ENCODE peak calls at places on chromosomes 11 and 22, in nine cellular contexts. One of them, this sample, is unnamed.

GRCh38 chr22:19554834-19555404 is 30.7 kb upstream of the CLDN5 start:
- DNase-seq in kidney: no peak
- DNase-seq in IMR-90: peak
- DNase-seq in CD4-positive, alpha-beta memory T cell: no peak
- DNase-seq in aorta: no peak
- DNase-seq in astrocyte of the cerebellum: no peak
- DNase-seq in lung: no peak
- DNase-seq in neuronal stem cell: peak
- DNase-seq in brain microvascular endothelial cell: peak
- DNase-seq in this sample: no peak

GRCh38 chr11:86800076-86800955 is at the start of gene PRSS23:
- DNase-seq in kidney: peak
- DNase-seq in IMR-90: peak
- DNase-seq in CD4-positive, alpha-beta memory T cell: no peak
- DNase-seq in aorta: peak
- DNase-seq in astrocyte of the cerebellum: no peak
- DNase-seq in lung: peak
- DNase-seq in neuronal stem cell: peak
- DNase-seq in brain microvascular endothelial cell: no peak
- DNase-seq in this sample: peak

GRCh38 chr11:35424157-35424945 is 5.0 kb upstream of the SLC1A2 start:
- DNase-seq in kidney: no peak
- DNase-seq in IMR-90: peak
- DNase-seq in CD4-positive, alpha-beta memory T cell: no peak
- DNase-seq in aorta: no peak
- DNase-seq in astrocyte of the cerebellum: no peak
- DNase-seq in lung: no peak
- DNase-seq in neuronal stem cell: no peak
- DNase-seq in brain microvascular endothelial cell: no peak
- DNase-seq in this sample: no peak

GRCh38 chr22:42202669-42203068 is 67.8 kb downstream of the TCF20 start:
- DNase-seq in kidney: no peak
- DNase-seq in IMR-90: peak
- DNase-seq in CD4-positive, alpha-beta memory T cell: peak
- DNase-seq in aorta: no peak
- DNase-seq in astrocyte of the cerebellum: peak
- DNase-seq in lung: no peak
- DNase-seq in neuronal stem cell: no peak
- DNase-seq in brain microvascular endothelial cell: peak
- DNase-seq in this sample: peak

GRCh38 chr22:18001040-18001893 is 23.1 kb downstream of the MICAL3 start:
- DNase-seq in kidney: peak
- DNase-seq in IMR-90: peak
- DNase-seq in CD4-positive, alpha-beta memory T cell: peak
- DNase-seq in aorta: peak
- DNase-seq in astrocyte of the cerebellum: peak
- DNase-seq in lung: peak
- DNase-seq in neuronal stem cell: peak
- DNase-seq in brain microvascular endothelial cell: peak
- DNase-seq in this sample: peak

GRCh38 chr11:76861490-76861953 is 804 bp downstream of the ACER3 start:
- DNase-seq in kidney: no peak
- DNase-seq in IMR-90: no peak
- DNase-seq in CD4-positive, alpha-beta memory T cell: no peak
- DNase-seq in aorta: no peak
- DNase-seq in astrocyte of the cerebellum: no peak
- DNase-seq in lung: no peak
- DNase-seq in neuronal stem cell: no peak
- DNase-seq in brain microvascular endothelial cell: no peak
- DNase-seq in this sample: no peak

GRCh38 chr11:8926236-8926635 is 6.5 kb downstream of the C11orf16 start:
- DNase-seq in kidney: no peak
- DNase-seq in IMR-90: no peak
- DNase-seq in CD4-positive, alpha-beta memory T cell: no peak
- DNase-seq in aorta: no peak
- DNase-seq in astrocyte of the cerebellum: no peak
- DNase-seq in lung: no peak
- DNase-seq in neuronal stem cell: no peak
- DNase-seq in brain microvascular endothelial cell: no peak
- DNase-seq in this sample: no peak

GRCh38 chr22:19843857-19844422 is 10.7 kb downstream of the GNB1L start:
- DNase-seq in kidney: peak
- DNase-seq in IMR-90: no peak
- DNase-seq in CD4-positive, alpha-beta memory T cell: no peak
- DNase-seq in aorta: no peak
- DNase-seq in astrocyte of the cerebellum: no peak
- DNase-seq in lung: no peak
- DNase-seq in neuronal stem cell: no peak
- DNase-seq in brain microvascular endothelial cell: no peak
- DNase-seq in this sample: no peak

GRCh38 chr11:126318642-126319373 is 14.9 kb downstream of the DCPS start:
- DNase-seq in kidney: no peak
- DNase-seq in IMR-90: peak
- DNase-seq in CD4-positive, alpha-beta memory T cell: no peak
- DNase-seq in aorta: peak
- DNase-seq in astrocyte of the cerebellum: peak
- DNase-seq in lung: peak
- DNase-seq in neuronal stem cell: no peak
- DNase-seq in brain microvascular endothelial cell: peak
- DNase-seq in this sample: no peak

GRCh38 chr11:86596861-86597632 is 75.4 kb downstream of the ME3 start:
- DNase-seq in kidney: no peak
- DNase-seq in IMR-90: peak
- DNase-seq in CD4-positive, alpha-beta memory T cell: no peak
- DNase-seq in aorta: peak
- DNase-seq in astrocyte of the cerebellum: no peak
- DNase-seq in lung: no peak
- DNase-seq in neuronal stem cell: no peak
- DNase-seq in brain microvascular endothelial cell: peak
- DNase-seq in this sample: no peak

GRCh38 chr22:40434745-40435144 is 64.4 kb downstream of the SGSM3 start:
- DNase-seq in kidney: no peak
- DNase-seq in IMR-90: no peak
- DNase-seq in CD4-positive, alpha-beta memory T cell: no peak
- DNase-seq in aorta: no peak
- DNase-seq in astrocyte of the cerebellum: no peak
- DNase-seq in lung: no peak
- DNase-seq in neuronal stem cell: no peak
- DNase-seq in brain microvascular endothelial cell: no peak
- DNase-seq in this sample: no peak

GRCh38 chr22:38317995-38318715 is 922 bp upstream of the CSNK1E start:
- DNase-seq in kidney: peak
- DNase-seq in IMR-90: peak
- DNase-seq in CD4-positive, alpha-beta memory T cell: no peak
- DNase-seq in aorta: peak
- DNase-seq in astrocyte of the cerebellum: peak
- DNase-seq in lung: peak
- DNase-seq in neuronal stem cell: no peak
- DNase-seq in brain microvascular endothelial cell: peak
- DNase-seq in this sample: no peak

GRCh38 chr11:84981296-84981695 is 645.8 kb downstream of the DLG2 start:
- DNase-seq in kidney: no peak
- DNase-seq in IMR-90: no peak
- DNase-seq in CD4-positive, alpha-beta memory T cell: no peak
- DNase-seq in aorta: no peak
- DNase-seq in astrocyte of the cerebellum: no peak
- DNase-seq in lung: no peak
- DNase-seq in neuronal stem cell: no peak
- DNase-seq in brain microvascular endothelial cell: peak
- DNase-seq in this sample: no peak
- H3K4me3 ChIP-seq in kidney: no peak
- H3K4me3 ChIP-seq in IMR-90: no peak
- H3K4me3 ChIP-seq in CD4-positive, alpha-beta memory T cell: no peak
- H3K4me3 ChIP-seq in aorta: no peak
- H3K4me3 ChIP-seq in astrocyte of the cerebellum: no peak
- H3K4me3 ChIP-seq in lung: no peak
- H3K4me3 ChIP-seq in neuronal stem cell: no peak
- H3K4me3 ChIP-seq in brain microvascular endothelial cell: no peak
- H3K4me3 ChIP-seq in this sample: no peak

GRCh38 chr11:1478544-1478943 is 8.0 kb downstream of the MOB2 start:
- DNase-seq in kidney: no peak
- DNase-seq in IMR-90: no peak
- DNase-seq in CD4-positive, alpha-beta memory T cell: no peak
- DNase-seq in aorta: peak
- DNase-seq in astrocyte of the cerebellum: no peak
- DNase-seq in lung: no peak
- DNase-seq in neuronal stem cell: no peak
- DNase-seq in brain microvascular endothelial cell: no peak
- DNase-seq in this sample: no peak
- H3K4me3 ChIP-seq in kidney: no peak
- H3K4me3 ChIP-seq in IMR-90: no peak
- H3K4me3 ChIP-seq in CD4-positive, alpha-beta memory T cell: no peak
- H3K4me3 ChIP-seq in aorta: no peak
- H3K4me3 ChIP-seq in astrocyte of the cerebellum: no peak
- H3K4me3 ChIP-seq in lung: no peak
- H3K4me3 ChIP-seq in neuronal stem cell: no peak
- H3K4me3 ChIP-seq in brain microvascular endothelial cell: no peak
- H3K4me3 ChIP-seq in this sample: no peak

DNA sequence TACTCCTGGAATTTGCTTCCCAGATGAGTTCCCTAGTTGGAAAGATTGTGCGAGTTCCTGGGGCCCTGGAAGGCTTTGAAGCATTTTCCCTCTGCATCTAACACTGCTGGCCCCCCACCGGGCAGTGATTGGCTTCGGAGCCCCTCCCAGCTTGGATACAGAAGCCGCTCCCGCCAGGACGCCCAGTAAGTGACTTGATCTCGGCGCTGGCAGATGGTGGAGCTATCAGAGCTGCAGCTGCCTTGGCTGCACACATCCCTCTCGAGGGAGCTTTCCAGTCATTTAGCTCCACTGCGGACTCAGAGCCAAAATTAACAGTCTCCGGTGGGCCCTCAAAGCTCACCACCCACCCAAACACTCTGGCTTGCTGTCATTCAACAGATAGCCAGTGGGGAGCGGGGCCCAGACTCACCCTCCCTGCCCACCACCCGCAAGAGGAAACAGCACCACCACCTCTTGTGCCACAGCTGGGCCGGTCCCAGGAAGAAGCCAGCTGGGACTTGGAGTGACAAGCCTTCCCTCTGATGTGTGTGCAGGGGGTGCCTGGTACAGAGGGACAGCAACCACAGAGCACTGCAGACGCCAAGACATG is 162.3 kb downstream of the TRIM29 start:
- DNase-seq in kidney: no peak
- DNase-seq in IMR-90: no peak
- DNase-seq in CD4-positive, alpha-beta memory T cell: no peak
- DNase-seq in aorta: no peak
- DNase-seq in astrocyte of the cerebellum: no peak
- DNase-seq in lung: no peak
- DNase-seq in neuronal stem cell: peak
- DNase-seq in brain microvascular endothelial cell: no peak
- DNase-seq in this sample: no peak
- H3K4me3 ChIP-seq in kidney: no peak
- H3K4me3 ChIP-seq in IMR-90: no peak
- H3K4me3 ChIP-seq in CD4-positive, alpha-beta memory T cell: no peak
- H3K4me3 ChIP-seq in aorta: no peak
- H3K4me3 ChIP-seq in astrocyte of the cerebellum: no peak
- H3K4me3 ChIP-seq in lung: no peak
- H3K4me3 ChIP-seq in neuronal stem cell: no peak
- H3K4me3 ChIP-seq in brain microvascular endothelial cell: no peak
- H3K4me3 ChIP-seq in this sample: no peak

GRCh38 chr11:111766834-111767142 is 599 bp upstream of the PPP2R1B start:
- DNase-seq in kidney: no peak
- DNase-seq in IMR-90: no peak
- DNase-seq in CD4-positive, alpha-beta memory T cell: no peak
- DNase-seq in aorta: no peak
- DNase-seq in astrocyte of the cerebellum: no peak
- DNase-seq in lung: no peak
- DNase-seq in neuronal stem cell: no peak
- DNase-seq in brain microvascular endothelial cell: no peak
- DNase-seq in this sample: no peak
- H3K4me3 ChIP-seq in kidney: peak
- H3K4me3 ChIP-seq in IMR-90: peak
- H3K4me3 ChIP-seq in CD4-positive, alpha-beta memory T cell: peak
- H3K4me3 ChIP-seq in aorta: peak
- H3K4me3 ChIP-seq in astrocyte of the cerebellum: peak
- H3K4me3 ChIP-seq in lung: peak
- H3K4me3 ChIP-seq in neuronal stem cell: peak
- H3K4me3 ChIP-seq in brain microvascular endothelial cell: peak
- H3K4me3 ChIP-seq in this sample: peak

GRCh38 chr11:47863893-47864430 is 15.8 kb upstream of the NUP160 start:
- DNase-seq in kidney: no peak
- DNase-seq in IMR-90: no peak
- DNase-seq in CD4-positive, alpha-beta memory T cell: no peak
- DNase-seq in aorta: no peak
- DNase-seq in astrocyte of the cerebellum: no peak
- DNase-seq in lung: no peak
- DNase-seq in neuronal stem cell: no peak
- DNase-seq in brain microvascular endothelial cell: no peak
- DNase-seq in this sample: no peak

GRCh38 chr11:47863189-47863892 is 15.2 kb upstream of the NUP160 start:
- DNase-seq in kidney: no peak
- DNase-seq in IMR-90: peak
- DNase-seq in CD4-positive, alpha-beta memory T cell: peak
- DNase-seq in aorta: no peak
- DNase-seq in astrocyte of the cerebellum: peak
- DNase-seq in lung: no peak
- DNase-seq in neuronal stem cell: no peak
- DNase-seq in brain microvascular endothelial cell: peak
- DNase-seq in this sample: no peak

GRCh38 chr11:47867821-47868220 is 19.7 kb upstream of the NUP160 start:
- DNase-seq in kidney: no peak
- DNase-seq in IMR-90: peak
- DNase-seq in CD4-positive, alpha-beta memory T cell: no peak
- DNase-seq in aorta: no peak
- DNase-seq in astrocyte of the cerebellum: no peak
- DNase-seq in lung: no peak
- DNase-seq in neuronal stem cell: no peak
- DNase-seq in brain microvascular endothelial cell: no peak
- DNase-seq in this sample: no peak

GRCh38 chr11:47861762-47862161 is 13.6 kb upstream of the NUP160 start:
- DNase-seq in kidney: no peak
- DNase-seq in IMR-90: peak
- DNase-seq in CD4-positive, alpha-beta memory T cell: no peak
- DNase-seq in aorta: no peak
- DNase-seq in astrocyte of the cerebellum: no peak
- DNase-seq in lung: no peak
- DNase-seq in neuronal stem cell: no peak
- DNase-seq in brain microvascular endothelial cell: peak
- DNase-seq in this sample: no peak

DNA sequence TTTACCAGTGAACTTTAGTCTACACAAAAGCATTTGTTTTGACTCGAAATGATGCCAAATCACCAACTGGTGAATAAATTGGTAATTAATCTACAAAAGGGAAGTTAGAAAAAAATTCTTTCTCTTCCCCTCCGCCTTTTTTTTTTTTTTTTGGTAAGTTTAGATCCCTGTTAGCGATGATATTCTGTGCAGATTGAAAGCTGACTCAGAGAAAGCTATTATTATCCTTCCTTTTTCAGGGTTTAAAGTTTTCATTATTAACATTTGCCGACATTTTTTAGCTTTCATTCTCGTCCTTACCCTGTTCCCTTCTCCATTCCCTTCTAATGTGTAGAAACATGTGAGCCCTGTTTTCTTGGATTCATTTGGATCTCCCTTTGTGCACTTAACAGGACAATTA is 16.8 kb upstream of the NUP160 start:
- DNase-seq in kidney: no peak
- DNase-seq in IMR-90: no peak
- DNase-seq in CD4-positive, alpha-beta memory T cell: no peak
- DNase-seq in aorta: no peak
- DNase-seq in astrocyte of the cerebellum: no peak
- DNase-seq in lung: no peak
- DNase-seq in neuronal stem cell: no peak
- DNase-seq in brain microvascular endothelial cell: no peak
- DNase-seq in this sample: no peak
- H3K4me3 ChIP-seq in kidney: no peak
- H3K4me3 ChIP-seq in IMR-90: no peak
- H3K4me3 ChIP-seq in CD4-positive, alpha-beta memory T cell: no peak
- H3K4me3 ChIP-seq in aorta: no peak
- H3K4me3 ChIP-seq in astrocyte of the cerebellum: no peak
- H3K4me3 ChIP-seq in lung: no peak
- H3K4me3 ChIP-seq in neuronal stem cell: no peak
- H3K4me3 ChIP-seq in brain microvascular endothelial cell: no peak
- H3K4me3 ChIP-seq in this sample: no peak